ENCODE peak calls at places on chromosome 1, in four cellular contexts. One of them, this sample, is unnamed. For H3K9me3, the result is how much of the 10 kb centered on the place peaks cover.

GRCh38 chr1:61011514-61012263 is 70.7 kb upstream of the NFIA start:
- DNase-seq in tibial nerve: no peak
- DNase-seq in endodermal cell: no peak
- DNase-seq in aorta: no peak
- DNase-seq in this sample: no peak

GRCh38 chr1:8847990-8848389 is 30.5 kb downstream of the ENO1 start:
- DNase-seq in tibial nerve: no peak
- DNase-seq in endodermal cell: peak
- DNase-seq in aorta: no peak
- DNase-seq in this sample: no peak

GRCh38 chr1:1073743-1074587 is at the start of gene RNF223:
- DNase-seq in tibial nerve: no peak
- DNase-seq in endodermal cell: no peak
- DNase-seq in aorta: no peak
- DNase-seq in this sample: no peak

GRCh38 chr1:93601686-93602085 is 80.0 kb downstream of the BCAR3 start:
- DNase-seq in tibial nerve: no peak
- DNase-seq in endodermal cell: no peak
- DNase-seq in aorta: no peak
- DNase-seq in this sample: peak

GRCh38 chr1:174534789-174535188 is 87.0 kb downstream of the GPR52 start:
- DNase-seq in tibial nerve: no peak
- DNase-seq in endodermal cell: no peak
- DNase-seq in aorta: no peak
- DNase-seq in this sample: no peak

GRCh38 chr1:174367892-174368291 is 79.9 kb upstream of the GPR52 start:
- DNase-seq in tibial nerve: no peak
- DNase-seq in endodermal cell: no peak
- DNase-seq in aorta: no peak
- DNase-seq in this sample: no peak

GRCh38 chr1:94686882-94687281 is 133.3 kb upstream of the SLC44A3 start:
- DNase-seq in tibial nerve: peak
- DNase-seq in endodermal cell: peak
- DNase-seq in aorta: no peak
- DNase-seq in this sample: no peak

GRCh38 chr1:37323486-37324377 is 150.6 kb upstream of the ZC3H12A start:
- DNase-seq in tibial nerve: no peak
- DNase-seq in endodermal cell: peak
- DNase-seq in aorta: no peak
- DNase-seq in this sample: peak

GRCh38 chr1:232752365-232752764 is 52.9 kb upstream of the MAP10 start:
- DNase-seq in tibial nerve: no peak
- DNase-seq in endodermal cell: no peak
- DNase-seq in aorta: no peak
- DNase-seq in this sample: no peak

GRCh38 chr1:15680131-15680530 is 4.0 kb upstream of the PLEKHM2 start:
- DNase-seq in tibial nerve: no peak
- DNase-seq in endodermal cell: no peak
- DNase-seq in aorta: no peak
- DNase-seq in this sample: no peak

GRCh38 chr1:230066036-230066435 is 1.0 kb upstream of the GALNT2 start:
- DNase-seq in tibial nerve: no peak
- DNase-seq in endodermal cell: no peak
- DNase-seq in aorta: no peak
- DNase-seq in this sample: no peak

GRCh38 chr1:166840309-166841302 is 1.3 kb downstream of the POGK start:
- DNase-seq in tibial nerve: no peak
- DNase-seq in endodermal cell: peak
- DNase-seq in aorta: no peak
- DNase-seq in this sample: no peak

GRCh38 chr1:230120289-230120948 is 53.4 kb downstream of the GALNT2 start:
- DNase-seq in tibial nerve: peak
- DNase-seq in endodermal cell: no peak
- DNase-seq in aorta: no peak
- DNase-seq in this sample: peak

GRCh38 chr1:27658951-27659496 is 13.0 kb downstream of the IFI6 start:
- DNase-seq in tibial nerve: no peak
- DNase-seq in endodermal cell: peak
- DNase-seq in aorta: no peak
- DNase-seq in this sample: peak

GRCh38 chr1:65255088-65256050 is 54.0 kb upstream of the DNAJC6 start:
- DNase-seq in tibial nerve: no peak
- DNase-seq in endodermal cell: peak
- DNase-seq in aorta: no peak
- DNase-seq in this sample: peak

GRCh38 chr1:45925728-45926287 is 122.4 kb downstream of the MAST2 start:
- DNase-seq in tibial nerve: no peak
- DNase-seq in endodermal cell: no peak
- DNase-seq in aorta: no peak
- DNase-seq in this sample: no peak

GRCh38 chr1:76830373-76830772 is 36.9 kb upstream of the ST6GALNAC5 start:
- DNase-seq in tibial nerve: no peak
- DNase-seq in endodermal cell: no peak
- DNase-seq in aorta: no peak
- DNase-seq in this sample: no peak

GRCh38 chr1:224387302-224387912 is 30.7 kb downstream of the CNIH4 start:
- DNase-seq in tibial nerve: no peak
- DNase-seq in endodermal cell: no peak
- DNase-seq in aorta: no peak
- DNase-seq in this sample: no peak

GRCh38 chr1:33244809-33245186 is 11.5 kb upstream of the ZNF362 start:
- DNase-seq in tibial nerve: no peak
- DNase-seq in endodermal cell: peak
- DNase-seq in aorta: no peak
- DNase-seq in this sample: no peak

GRCh38 chr1:162987866-162988265 is 81.3 kb upstream of the RGS4 start:
- DNase-seq in tibial nerve: no peak
- DNase-seq in endodermal cell: no peak
- DNase-seq in aorta: no peak
- DNase-seq in this sample: no peak

GRCh38 chr1:28955930-28956552 is 41.7 kb downstream of the EPB41 start:
- DNase-seq in tibial nerve: no peak
- DNase-seq in endodermal cell: no peak
- DNase-seq in aorta: no peak
- DNase-seq in this sample: no peak

GRCh38 chr1:168161459-168161858 is 17.3 kb upstream of the TIPRL start:
- DNase-seq in tibial nerve: no peak
- DNase-seq in endodermal cell: no peak
- DNase-seq in aorta: no peak
- DNase-seq in this sample: peak

GRCh38 chr1:240776237-240776636 is 164.3 kb upstream of the GREM2 start:
- DNase-seq in tibial nerve: no peak
- DNase-seq in endodermal cell: no peak
- DNase-seq in aorta: no peak
- DNase-seq in this sample: no peak

GRCh38 chr1:2353907-2354438 is 37.4 kb downstream of the MORN1 start:
- DNase-seq in tibial nerve: no peak
- DNase-seq in endodermal cell: no peak
- DNase-seq in aorta: no peak
- DNase-seq in this sample: no peak

DNA sequence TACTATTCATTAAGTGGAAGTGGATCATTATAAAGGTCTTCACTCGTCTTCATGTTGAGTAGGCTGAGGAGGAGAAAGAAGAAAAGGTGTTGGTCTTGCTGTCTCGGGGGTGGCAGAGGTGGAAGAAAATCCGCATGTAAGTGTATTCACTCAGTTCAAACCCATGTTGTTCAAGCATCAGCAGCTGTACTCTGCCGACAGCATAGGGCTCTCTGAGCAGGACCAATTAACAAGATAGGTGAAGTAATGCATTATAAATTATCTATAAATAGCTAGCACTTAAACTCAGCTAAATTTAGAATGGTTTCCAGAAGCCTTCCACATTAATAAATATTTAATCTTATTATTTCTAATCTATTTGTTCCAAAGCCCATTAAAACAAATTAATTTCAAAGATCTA is 116.8 kb downstream of the RGS2 start:
- DNase-seq in tibial nerve: no peak
- DNase-seq in endodermal cell: no peak
- DNase-seq in aorta: no peak
- DNase-seq in this sample: no peak
- H3K4me3 ChIP-seq in tibial nerve: no peak
- H3K4me3 ChIP-seq in endodermal cell: no peak
- H3K4me3 ChIP-seq in aorta: no peak
- H3K4me3 ChIP-seq in this sample: no peak

GRCh38 chr1:53971718-53972117 is 25.6 kb downstream of the LRRC42 start:
- DNase-seq in tibial nerve: no peak
- DNase-seq in endodermal cell: no peak
- DNase-seq in aorta: no peak
- DNase-seq in this sample: no peak

GRCh38 chr1:53981220-53981619 is 35.1 kb downstream of the LRRC42 start:
- DNase-seq in tibial nerve: no peak
- DNase-seq in endodermal cell: no peak
- DNase-seq in aorta: no peak
- DNase-seq in this sample: no peak

GRCh38 chr1:53979712-53980450 is 33.7 kb downstream of the LRRC42 start:
- DNase-seq in tibial nerve: no peak
- DNase-seq in endodermal cell: peak
- DNase-seq in aorta: no peak
- DNase-seq in this sample: no peak

GRCh38 chr1:53975861-53976260 is 29.7 kb downstream of the LRRC42 start:
- DNase-seq in tibial nerve: no peak
- DNase-seq in endodermal cell: no peak
- DNase-seq in aorta: no peak
- DNase-seq in this sample: no peak
- H3K9me3 ChIP-seq in tibial nerve: under half
- H3K9me3 ChIP-seq in endodermal cell: under half
- H3K9me3 ChIP-seq in aorta: under half
- H3K9me3 ChIP-seq in this sample: under half

GRCh38 chr1:22411589-22411988 is 40.1 kb upstream of the ZBTB40 start:
- DNase-seq in tibial nerve: no peak
- DNase-seq in endodermal cell: no peak
- DNase-seq in aorta: no peak
- DNase-seq in this sample: no peak

GRCh38 chr1:22406722-22407495 is 44.7 kb upstream of the ZBTB40 start:
- DNase-seq in tibial nerve: no peak
- DNase-seq in endodermal cell: no peak
- DNase-seq in aorta: no peak
- DNase-seq in this sample: no peak

GRCh38 chr1:22410401-22410800 is 41.2 kb upstream of the ZBTB40 start:
- DNase-seq in tibial nerve: no peak
- DNase-seq in endodermal cell: no peak
- DNase-seq in aorta: no peak
- DNase-seq in this sample: no peak

GRCh38 chr1:22410928-22411495 is 40.6 kb upstream of the ZBTB40 start:
- DNase-seq in tibial nerve: no peak
- DNase-seq in endodermal cell: no peak
- DNase-seq in aorta: no peak
- DNase-seq in this sample: no peak

DNA sequence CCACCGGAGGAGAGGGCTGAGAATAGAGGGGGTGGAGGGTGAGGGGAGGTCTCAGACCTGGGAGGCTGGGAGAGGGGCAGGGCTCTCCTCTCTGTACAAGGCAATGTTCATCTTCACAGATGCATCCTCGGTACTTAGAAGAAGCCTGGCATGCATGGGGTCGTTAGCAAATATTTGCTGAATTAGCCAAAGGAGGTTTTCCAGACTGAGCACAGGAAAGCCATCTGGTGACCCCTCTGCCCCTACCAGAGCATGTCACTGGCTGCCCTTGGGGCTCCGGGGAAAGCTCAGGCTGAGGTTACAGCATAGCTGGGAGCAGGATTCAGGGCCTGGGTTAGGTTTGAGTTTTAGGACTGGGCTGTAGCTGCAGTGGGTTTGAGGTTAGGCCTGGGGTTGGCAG is 43.5 kb upstream of the ZBTB40 start:
- DNase-seq in tibial nerve: no peak
- DNase-seq in endodermal cell: no peak
- DNase-seq in aorta: no peak
- DNase-seq in this sample: no peak
- H3K4me3 ChIP-seq in tibial nerve: no peak
- H3K4me3 ChIP-seq in endodermal cell: no peak
- H3K4me3 ChIP-seq in aorta: no peak
- H3K4me3 ChIP-seq in this sample: no peak

DNA sequence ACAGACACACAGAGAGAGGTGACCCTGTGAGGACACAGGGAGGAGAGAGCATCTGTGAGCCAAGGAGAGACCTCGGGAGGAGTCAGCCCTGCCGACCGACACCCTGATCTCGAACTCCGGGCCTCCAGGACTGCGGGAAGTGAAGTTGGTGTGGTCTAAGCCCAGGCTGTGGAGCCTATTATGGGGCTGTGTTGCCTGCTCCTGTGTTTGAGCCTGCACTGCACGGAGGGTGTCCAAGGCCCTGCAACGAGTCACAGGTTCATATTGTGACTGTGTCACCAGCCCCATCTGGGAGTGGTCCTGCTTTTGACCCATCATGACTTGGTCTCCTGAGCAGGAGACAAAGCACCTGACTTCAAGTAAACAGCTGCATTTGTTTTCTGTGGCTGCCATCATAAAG is 186.0 kb upstream of the AJAP1 start:
- DNase-seq in tibial nerve: no peak
- DNase-seq in endodermal cell: no peak
- DNase-seq in aorta: no peak
- DNase-seq in this sample: no peak
- H3K9me3 ChIP-seq in tibial nerve: under half
- H3K9me3 ChIP-seq in endodermal cell: under half
- H3K9me3 ChIP-seq in aorta: under half
- H3K9me3 ChIP-seq in this sample: under half

DNA sequence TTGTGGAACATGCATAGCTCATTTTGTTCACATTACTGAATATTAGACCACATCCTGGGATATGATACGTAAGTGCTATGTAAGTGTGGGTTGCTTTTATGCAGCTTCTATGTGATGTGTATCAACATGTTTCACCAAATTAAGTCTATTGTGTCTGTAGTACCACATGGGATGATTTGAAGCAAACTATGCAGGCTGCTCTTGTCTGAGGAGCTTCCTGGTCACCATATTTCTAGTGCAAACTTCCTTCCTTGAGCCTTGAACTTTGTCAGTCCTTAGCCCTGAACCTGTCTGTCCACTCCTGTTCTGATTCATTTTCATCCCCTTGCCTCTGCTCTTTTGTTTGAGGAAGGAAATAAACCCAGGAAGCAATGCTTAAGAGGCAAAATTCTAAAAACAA is 117.6 kb upstream of the VANGL1 start:
- DNase-seq in tibial nerve: no peak
- DNase-seq in endodermal cell: no peak
- DNase-seq in aorta: no peak
- DNase-seq in this sample: no peak
- H3K4me3 ChIP-seq in tibial nerve: no peak
- H3K4me3 ChIP-seq in endodermal cell: no peak
- H3K4me3 ChIP-seq in aorta: no peak
- H3K4me3 ChIP-seq in this sample: no peak

DNA sequence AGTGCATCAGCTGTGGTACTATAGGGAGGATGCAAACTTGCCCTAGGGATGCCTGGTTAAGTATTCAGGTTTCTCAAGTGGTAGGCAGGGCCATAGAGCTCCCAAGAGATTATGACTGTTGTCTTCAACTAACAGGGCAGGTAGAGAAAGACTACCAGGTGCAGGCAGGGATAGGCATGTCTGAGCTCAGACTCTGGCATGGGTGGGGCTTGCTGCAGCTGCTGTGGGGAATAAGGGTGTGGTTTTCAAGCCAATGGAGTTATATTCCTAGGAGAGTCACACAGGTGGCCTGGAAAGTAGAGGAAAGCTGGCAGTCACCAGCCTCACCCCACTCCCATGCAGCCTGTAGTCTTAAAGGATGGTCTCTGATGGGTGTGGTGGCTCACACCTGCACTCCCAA is 673.4 kb upstream of the ADGRL4 start:
- DNase-seq in tibial nerve: no peak
- DNase-seq in endodermal cell: no peak
- DNase-seq in aorta: no peak
- DNase-seq in this sample: no peak
- H3K9me3 ChIP-seq in tibial nerve: under half
- H3K9me3 ChIP-seq in endodermal cell: under half
- H3K9me3 ChIP-seq in aorta: under half
- H3K9me3 ChIP-seq in this sample: under half

This sample was measured in testis.